ENCODE peak calls at places on chromosomes 11 and 22, in four cellular contexts. One of them, this sample, is unnamed.

GRCh38 chr11:1792461-1792860 is 28.7 kb upstream of the CTSD start:
- DNase-seq in endodermal cell: no peak
- DNase-seq in thoracic aorta: no peak
- DNase-seq in GM23338: no peak
- DNase-seq in this sample: peak; percentile 58

GRCh38 chr22:20237480-20238440 is 30.4 kb downstream of the RTN4R start:
- DNase-seq in endodermal cell: no peak
- DNase-seq in GM23338: no peak
- DNase-seq in thoracic aorta: no peak
- DNase-seq in this sample: no peak

GRCh38 chr11:69481393-69481844 is at the start of gene LINC01488:
- DNase-seq in endodermal cell: no peak
- DNase-seq in thoracic aorta: no peak
- DNase-seq in GM23338: no peak
- DNase-seq in this sample: no peak

GRCh38 chr11:64489831-64490441 is 101.1 kb upstream of the SLC22A12 start:
- DNase-seq in endodermal cell: peak; percentile 88
- DNase-seq in thoracic aorta: no peak
- DNase-seq in GM23338: peak; percentile 84
- DNase-seq in this sample: peak; percentile 76

GRCh38 chr11:119752946-119753345 is 23.9 kb upstream of the NECTIN1 start:
- DNase-seq in GM23338: no peak
- DNase-seq in thoracic aorta: no peak
- DNase-seq in endodermal cell: no peak
- DNase-seq in this sample: no peak

GRCh38 chr11:15613231-15613630 is 498.5 kb downstream of the INSC start:
- DNase-seq in thoracic aorta: no peak
- DNase-seq in endodermal cell: no peak
- DNase-seq in GM23338: no peak
- DNase-seq in this sample: no peak

GRCh38 chr22:40534379-40535188 is 101.9 kb downstream of the MRTFA start:
- DNase-seq in thoracic aorta: no peak
- DNase-seq in endodermal cell: peak; percentile 70
- DNase-seq in GM23338: peak; percentile 27
- DNase-seq in this sample: no peak

GRCh38 chr11:75474240-75474639 is 41.2 kb upstream of the KLHL35 start:
- DNase-seq in GM23338: no peak
- DNase-seq in endodermal cell: no peak
- DNase-seq in thoracic aorta: no peak
- DNase-seq in this sample: peak; percentile 31

GRCh38 chr11:75627879-75628668 is 40.8 kb downstream of the MAP6 start:
- DNase-seq in endodermal cell: peak; percentile 73
- DNase-seq in GM23338: peak; percentile 60
- DNase-seq in thoracic aorta: no peak
- DNase-seq in this sample: no peak

GRCh38 chr11:15519911-15520310 is 405.2 kb downstream of the INSC start:
- DNase-seq in GM23338: no peak
- DNase-seq in thoracic aorta: no peak
- DNase-seq in endodermal cell: peak; percentile 57
- DNase-seq in this sample: no peak

GRCh38 chr22:50143096-50143495 is 27.4 kb upstream of the PANX2 start:
- DNase-seq in thoracic aorta: no peak
- DNase-seq in endodermal cell: no peak
- DNase-seq in GM23338: no peak
- DNase-seq in this sample: no peak

GRCh38 chr11:114098927-114099326 is 39.4 kb downstream of the ZBTB16 start:
- DNase-seq in endodermal cell: no peak
- DNase-seq in GM23338: no peak
- DNase-seq in thoracic aorta: no peak
- DNase-seq in this sample: no peak

GRCh38 chr11:92861641-92862040 is 107.8 kb upstream of the MTNR1B start:
- DNase-seq in endodermal cell: peak; percentile 36
- DNase-seq in thoracic aorta: no peak
- DNase-seq in GM23338: peak; percentile 59
- DNase-seq in this sample: no peak

GRCh38 chr11:62445314-62445740 is 26.5 kb downstream of the SCGB1A1 start:
- DNase-seq in thoracic aorta: no peak
- DNase-seq in endodermal cell: no peak
- DNase-seq in GM23338: no peak
- DNase-seq in this sample: no peak

GRCh38 chr11:97140885-97141494 is 751.2 kb downstream of the JRKL start:
- DNase-seq in GM23338: peak; percentile 66
- DNase-seq in thoracic aorta: no peak
- DNase-seq in endodermal cell: peak; percentile 48
- DNase-seq in this sample: no peak

GRCh38 chr11:119172513-119172912 is 4.0 kb downstream of the NLRX1 start:
- DNase-seq in thoracic aorta: no peak
- DNase-seq in endodermal cell: no peak
- DNase-seq in GM23338: no peak
- DNase-seq in this sample: peak; percentile 68

GRCh38 chr22:43957871-43958270 is 2.6 kb downstream of the SAMM50 start:
- DNase-seq in GM23338: no peak
- DNase-seq in endodermal cell: no peak
- DNase-seq in thoracic aorta: no peak
- DNase-seq in this sample: no peak

GRCh38 chr11:75773595-75774353 is 5.2 kb downstream of the DGAT2 start:
- DNase-seq in thoracic aorta: no peak
- DNase-seq in GM23338: no peak
- DNase-seq in endodermal cell: no peak
- DNase-seq in this sample: peak; percentile 82

GRCh38 chr11:3609416-3610265 is 32.2 kb downstream of the ART5 start:
- DNase-seq in thoracic aorta: no peak
- DNase-seq in endodermal cell: peak; percentile 82
- DNase-seq in GM23338: peak; percentile 76
- DNase-seq in this sample: peak; percentile 37

GRCh38 chr22:24878969-24879368 is 67.5 kb downstream of the LHFPL7 start:
- DNase-seq in endodermal cell: no peak
- DNase-seq in thoracic aorta: no peak
- DNase-seq in GM23338: peak; percentile 22
- DNase-seq in this sample: no peak

GRCh38 chr22:17243524-17243923 is 24.3 kb upstream of the ADA2 start:
- DNase-seq in endodermal cell: no peak
- DNase-seq in GM23338: no peak
- DNase-seq in thoracic aorta: no peak
- DNase-seq in this sample: no peak

GRCh38 chr22:33221566-33221965 is 163.4 kb upstream of the SYN3 start:
- DNase-seq in endodermal cell: no peak
- DNase-seq in GM23338: no peak
- DNase-seq in thoracic aorta: no peak
- DNase-seq in this sample: no peak

GRCh38 chr22:32909561-32910348 is 108.2 kb downstream of the TIMP3 start:
- DNase-seq in endodermal cell: peak; percentile 40
- DNase-seq in GM23338: no peak
- DNase-seq in thoracic aorta: no peak
- DNase-seq in this sample: no peak

GRCh38 chr11:96543177-96543576 is 153.4 kb downstream of the JRKL start:
- DNase-seq in thoracic aorta: no peak
- DNase-seq in GM23338: no peak
- DNase-seq in endodermal cell: no peak
- DNase-seq in this sample: no peak

GRCh38 chr11:11748706-11749365 is 92.9 kb upstream of the USP47 start:
- DNase-seq in endodermal cell: no peak
- DNase-seq in GM23338: no peak
- DNase-seq in thoracic aorta: no peak
- DNase-seq in this sample: no peak

GRCh38 chr11:100682247-100682969 is 4.7 kb upstream of the ARHGAP42 start:
- DNase-seq in thoracic aorta: no peak
- DNase-seq in GM23338: peak; percentile 56
- DNase-seq in endodermal cell: no peak
- DNase-seq in this sample: no peak
- TF ChIP-seq CTCF in thoracic aorta: peak; percentile 50
- TF ChIP-seq CTCF in GM23338: peak; percentile 57
- TF ChIP-seq CTCF in endodermal cell: peak; percentile 67
- TF ChIP-seq CTCF in this sample: no peak

GRCh38 chr22:42328130-42328821 is 57.8 kb upstream of the TCF20 start:
- DNase-seq in thoracic aorta: no peak
- DNase-seq in GM23338: no peak
- DNase-seq in endodermal cell: no peak
- DNase-seq in this sample: no peak
- H3K27ac ChIP-seq in thoracic aorta: no peak overlapping the region
- H3K27ac ChIP-seq in GM23338: no peak overlapping the region
- H3K27ac ChIP-seq in endodermal cell: no peak overlapping the region
- H3K27ac ChIP-seq in this sample: no peak overlapping the region

GRCh38 chr11:67413266-67413797 is 2.1 kb upstream of the CARNS1 start:
- DNase-seq in GM23338: no peak
- DNase-seq in thoracic aorta: no peak
- DNase-seq in endodermal cell: no peak
- DNase-seq in this sample: no peak
- H3K4me3 ChIP-seq in GM23338: no peak overlapping the region
- H3K4me3 ChIP-seq in thoracic aorta: no peak overlapping the region
- H3K4me3 ChIP-seq in endodermal cell: no peak overlapping the region
- H3K4me3 ChIP-seq in this sample: no peak overlapping the region

GRCh38 chr22:22103078-22103593 is 120.5 kb upstream of the TOP3B start:
- DNase-seq in endodermal cell: peak; percentile 88
- DNase-seq in thoracic aorta: no peak
- DNase-seq in GM23338: peak; percentile 72
- DNase-seq in this sample: peak; percentile 26
- TF ChIP-seq CTCF in endodermal cell: peak; percentile 82
- TF ChIP-seq CTCF in thoracic aorta: no peak
- TF ChIP-seq CTCF in GM23338: peak; percentile 53
- TF ChIP-seq CTCF in this sample: no peak

DNA sequence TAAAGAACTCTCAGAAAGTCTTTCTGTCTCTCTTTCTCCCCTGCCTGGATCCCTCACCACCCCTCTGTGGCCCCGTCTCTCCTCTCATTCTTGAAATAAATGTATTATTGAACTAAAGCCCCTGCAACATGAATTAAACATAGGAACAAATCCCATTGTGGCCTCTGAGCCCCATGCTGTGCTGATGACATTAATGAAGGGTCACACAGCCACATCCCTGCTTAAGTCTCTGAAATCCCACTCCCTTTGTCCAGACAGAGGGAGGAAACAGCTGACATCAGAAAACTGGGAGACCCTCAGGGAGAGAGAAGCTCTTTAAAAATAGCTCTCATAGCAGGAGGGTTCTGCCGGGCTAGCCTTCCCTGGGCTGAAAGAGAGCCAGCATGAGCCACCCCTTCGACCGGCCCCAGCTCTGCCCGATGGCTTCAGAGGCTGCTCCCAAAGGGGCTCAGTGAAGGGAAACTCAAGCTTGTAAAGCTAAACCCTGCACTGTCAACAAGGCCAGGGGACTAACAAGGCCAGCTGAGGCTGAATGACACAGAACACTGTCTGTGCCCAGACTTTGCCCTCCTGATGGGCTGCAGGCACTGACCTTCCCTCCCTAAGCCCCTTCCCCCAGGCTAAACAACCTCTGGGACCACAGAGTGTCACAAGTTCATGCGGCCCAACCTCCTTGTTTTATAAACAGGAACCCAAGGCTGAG is 164.0 kb downstream of the CHST1 start:
- DNase-seq in endodermal cell: peak; percentile 48
- DNase-seq in GM23338: no peak
- DNase-seq in thoracic aorta: no peak
- DNase-seq in this sample: no peak
- H3K27ac ChIP-seq in endodermal cell: peak overlapping the region; percentile 97
- H3K27ac ChIP-seq in GM23338: no peak overlapping the region
- H3K27ac ChIP-seq in thoracic aorta: no peak overlapping the region
- H3K27ac ChIP-seq in this sample: no peak overlapping the region

DNA sequence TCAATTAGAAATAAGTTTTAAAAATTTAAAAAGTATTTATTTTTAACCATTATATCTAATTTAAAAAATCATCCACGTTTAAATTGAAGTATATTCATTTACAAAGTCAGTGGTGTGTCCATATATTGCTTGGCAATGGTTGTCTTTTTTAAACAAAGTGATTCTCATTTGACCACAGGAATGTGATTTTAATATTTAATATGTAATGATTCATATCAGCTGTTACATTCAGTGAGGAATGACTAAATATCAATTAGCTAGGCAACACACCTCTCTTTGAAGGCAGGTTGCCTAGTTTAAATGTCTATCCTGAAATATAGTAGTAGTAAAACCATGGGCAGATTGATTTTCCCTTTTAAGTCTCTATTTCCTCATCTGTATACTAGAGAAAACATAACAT is 392.2 kb upstream of the CCDC179 start:
- DNase-seq in endodermal cell: no peak
- DNase-seq in thoracic aorta: no peak
- DNase-seq in GM23338: no peak
- DNase-seq in this sample: no peak
- H3K4me3 ChIP-seq in endodermal cell: no peak overlapping the region
- H3K4me3 ChIP-seq in thoracic aorta: no peak overlapping the region
- H3K4me3 ChIP-seq in GM23338: no peak overlapping the region
- H3K4me3 ChIP-seq in this sample: no peak overlapping the region

DNA sequence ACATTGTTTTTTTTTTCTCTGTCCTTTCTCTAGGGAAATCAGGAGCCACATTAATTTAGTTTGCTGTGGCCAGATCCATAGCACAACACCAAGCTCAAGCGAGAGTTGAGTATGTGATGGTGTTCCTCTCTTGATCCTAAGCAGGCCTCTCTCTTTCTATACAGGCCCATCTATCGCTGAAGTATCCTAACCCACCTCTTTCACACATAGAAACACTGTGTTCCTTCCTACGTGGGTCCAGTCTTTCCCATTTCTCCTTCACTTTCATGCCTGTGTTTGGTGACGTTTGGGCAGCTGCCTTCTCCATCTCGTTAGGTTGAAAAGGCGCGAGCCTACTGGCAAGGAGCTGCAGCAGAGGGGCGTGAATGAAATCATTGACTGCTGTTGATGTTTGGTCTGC is 2.4 kb downstream of the PACS1 start:
- DNase-seq in thoracic aorta: no peak
- DNase-seq in endodermal cell: peak; percentile 26
- DNase-seq in GM23338: no peak
- DNase-seq in this sample: no peak
- TF ChIP-seq CTCF in thoracic aorta: no peak
- TF ChIP-seq CTCF in endodermal cell: no peak
- TF ChIP-seq CTCF in GM23338: no peak
- TF ChIP-seq CTCF in this sample: no peak

GRCh38 chr11:86954288-86955110 is 696 bp downstream of the FZD4 start:
- DNase-seq in GM23338: peak; percentile 76
- DNase-seq in thoracic aorta: no peak
- DNase-seq in endodermal cell: peak; percentile 81
- DNase-seq in this sample: no peak

GRCh38 chr11:86955111-86955673 is at the start of gene FZD4:
- DNase-seq in GM23338: peak; percentile 95
- DNase-seq in endodermal cell: peak; percentile 96
- DNase-seq in thoracic aorta: peak; percentile 62
- DNase-seq in this sample: no peak

GRCh38 chr11:86952221-86952875 is 2.8 kb downstream of the FZD4 start:
- DNase-seq in endodermal cell: no peak
- DNase-seq in GM23338: no peak
- DNase-seq in thoracic aorta: no peak
- DNase-seq in this sample: no peak

GRCh38 chr11:86951706-86952105 is 3.5 kb downstream of the FZD4 start:
- DNase-seq in thoracic aorta: no peak
- DNase-seq in endodermal cell: no peak
- DNase-seq in GM23338: no peak
- DNase-seq in this sample: no peak

GRCh38 chr11:86952933-86953637 is 2.1 kb downstream of the FZD4 start:
- DNase-seq in thoracic aorta: no peak
- DNase-seq in GM23338: peak; percentile 28
- DNase-seq in endodermal cell: no peak
- DNase-seq in this sample: no peak
- H3K27ac ChIP-seq in thoracic aorta: peak overlapping the region; percentile 94
- H3K27ac ChIP-seq in GM23338: no peak overlapping the region
- H3K27ac ChIP-seq in endodermal cell: no peak overlapping the region
- H3K27ac ChIP-seq in this sample: no peak overlapping the region

This sample was measured in HL-60.